ENCODE peak calls at places on chromosome 20, in five cellular contexts. B is activated T-cell treated with anti-CD3 and anti-CD28 coated beads for 1 hour, A is upper lobe of right lung, D is hepatic stellate cell, F is left lung. H is an unnamed sample.

GRCh38 chr20:59580208-59580980 is 23.9 kb upstream of the PHACTR3 start:
- DNase-seq in F (no peak), A (no peak), B (no peak), D (no peak), H (peak; percentile 2)

GRCh38 chr20:36312724-36313441 is 6.7 kb downstream of the DLGAP4 start:
- DNase-seq in D (no peak), A (peak; percentile 49), F (no peak), B (no peak), H (no peak)

GRCh38 chr20:50580016-50580747 is 70.0 kb downstream of the PTPN1 start:
- DNase-seq in F (no peak), D (peak; percentile 85), A (no peak), B (peak; percentile 34), H (peak; percentile 65)

GRCh38 chr20:43452404-43453126 is 5.1 kb upstream of the SRSF6 start:
- DNase-seq in F (no peak), D (no peak), A (no peak), B (no peak), H (no peak)

GRCh38 chr20:1302578-1303541 is 26.1 kb downstream of the SDCBP2 start:
- DNase-seq in B (no peak), A (peak; percentile 55), F (peak; percentile 28), D (no peak), H (peak; percentile 35)

GRCh38 chr20:57618091-57618765 is 2.0 kb downstream of the ZBP1 start:
- DNase-seq in F (peak; percentile 51), A (peak; percentile 60), D (no peak), B (no peak), H (no peak)

GRCh38 chr20:44187054-44187762 is at the start of gene JPH2:
- DNase-seq in A (no peak), F (no peak), D (peak; percentile 84), B (no peak), H (peak; percentile 55)

GRCh38 chr20:35511814-35512420 is 17.5 kb downstream of the C20orf173 start:
- DNase-seq in A (no peak), D (peak; percentile 45), F (no peak), B (no peak), H (peak; percentile 39)

GRCh38 chr20:21099653-21100589 is 6.2 kb downstream of the LINC00237 start:
- DNase-seq in F (peak; percentile 63), A (peak; percentile 77), B (no peak), D (no peak), H (peak; percentile 53)

GRCh38 chr20:59300341-59301081 is at the start of gene EDN3:
- DNase-seq in A (no peak), B (no peak), F (no peak), D (no peak), H (no peak)

GRCh38 chr20:18645851-18646250 is 58.0 kb downstream of the DTD1 start:
- DNase-seq in A (no peak), F (no peak), B (no peak), D (no peak), H (no peak)

GRCh38 chr20:33387177-33387576 is 14.1 kb downstream of the CDK5RAP1 start:
- DNase-seq in F (no peak), A (no peak), B (no peak), D (no peak), H (no peak)

GRCh38 chr20:50625986-50626677 is 65.2 kb downstream of the RIPOR3 start:
- DNase-seq in A (no peak), F (no peak), B (no peak), D (peak; percentile 77), H (peak; percentile 71)

GRCh38 chr20:47256665-47257236 is 99.7 kb downstream of the ZMYND8 start:
- DNase-seq in D (peak; percentile 51), B (no peak), A (peak; percentile 3), F (no peak), H (no peak)

GRCh38 chr20:57998981-57999464 is 229.4 kb downstream of the ANKRD60 start:
- DNase-seq in A (no peak), B (no peak), D (no peak), F (no peak), H (no peak)

GRCh38 chr20:45833030-45833882 is at the start of gene SNX21:
- DNase-seq in F (peak; percentile 85), A (peak; percentile 91), B (no peak), D (peak; percentile 90), H (peak; percentile 91)

GRCh38 chr20:2236266-2236665 is 59.5 kb upstream of the TGM3 start:
- DNase-seq in F (no peak), D (no peak), B (no peak), A (no peak), H (peak; percentile 37)

GRCh38 chr20:31497838-31498540 is 16.3 kb upstream of the HM13 start:
- DNase-seq in D (peak; percentile 86), B (no peak), A (no peak), F (no peak), H (peak; percentile 90)

GRCh38 chr20:15611579-15611978 is 961.7 kb downstream of the KIF16B start:
- DNase-seq in B (no peak), F (no peak), A (no peak), D (no peak), H (no peak)

GRCh38 chr20:54475334-54476287 is at the start of gene DOK5:
- DNase-seq in B (no peak), D (no peak), F (peak; percentile 39), A (no peak), H (peak; percentile 54)

GRCh38 chr20:1803216-1804128 is 91.7 kb upstream of the SIRPA start:
- DNase-seq in D (peak; percentile 39), F (peak; percentile 81), B (peak; percentile 4), A (peak; percentile 85), H (peak; percentile 81)